ENCODE peak calls at places on chromosomes 11 and 22, in eight cellular contexts. K, B, P, O, E, U, Z and L are unnamed samples.

GRCh38 chr22:23678133-23678532 is 12.7 kb upstream of the RGL4 start:
- DNase-seq in E (no peak), K (no peak), P (no peak), Z (no peak), B (no peak), O (no peak), U (no peak), L (no peak)

GRCh38 chr11:112656772-112657428 is 304.3 kb upstream of the NCAM1 start:
- DNase-seq in K (no peak), E (peak; percentile 66), O (peak; percentile 88), U (no peak), B (no peak), P (peak; percentile 73), Z (peak; percentile 96), L (peak; percentile 42)

GRCh38 chr22:43211941-43212433 is 25.1 kb upstream of the TTLL12 start:
- DNase-seq in Z (no peak), K (no peak), B (no peak), O (no peak), E (no peak), P (peak; percentile 81), U (no peak), L (no peak)

GRCh38 chr11:122337241-122338176 is 221.5 kb upstream of the BLID start:
- DNase-seq in B (no peak), E (no peak), K (no peak), P (no peak), O (no peak), Z (no peak), U (peak; percentile 46), L (no peak)

GRCh38 chr11:3867209-3868071 is 12.0 kb downstream of the STIM1 start:
- DNase-seq in B (no peak), O (peak; percentile 30), U (peak; percentile 92), E (peak; percentile 38), K (peak; percentile 39), P (no peak), Z (peak; percentile 69), L (peak; percentile 89)

GRCh38 chr11:34640050-34640971 is 19.4 kb downstream of the EHF start:
- DNase-seq in Z (peak; percentile 80), U (no peak), B (no peak), P (no peak), K (peak; percentile 87), O (no peak), E (peak; percentile 51), L (no peak)

GRCh38 chr11:27902981-27903624 is 202.8 kb upstream of the BDNF start:
- DNase-seq in B (no peak), K (no peak), P (no peak), E (peak; percentile 66), O (peak; percentile 78), Z (peak; percentile 94), U (no peak), L (no peak)

GRCh38 chr11:113532697-113533424 is 57.7 kb upstream of the DRD2 start:
- DNase-seq in Z (peak; percentile 63), K (peak; percentile 91), B (peak; percentile 77), U (peak; percentile 89), O (peak; percentile 71), E (peak; percentile 89), P (peak; percentile 86), L (peak; percentile 72)

GRCh38 chr22:48369789-48370507 is 1457.7 kb downstream of the BRD1 start:
- DNase-seq in Z (no peak), U (no peak), E (no peak), P (peak; percentile 73), O (no peak), B (no peak), K (peak; percentile 81), L (no peak)

GRCh38 chr11:102832612-102833011 is 10.8 kb downstream of the MMP3 start:
- DNase-seq in B (no peak), U (no peak), K (no peak), E (no peak), O (no peak), P (no peak), Z (no peak), L (no peak)

GRCh38 chr11:102829671-102830070 is 13.7 kb downstream of the MMP3 start:
- DNase-seq in P (no peak), U (no peak), B (no peak), O (no peak), K (no peak), E (no peak), Z (peak; percentile 88), L (no peak)

GRCh38 chr11:102830328-102830727 is 13.1 kb downstream of the MMP3 start:
- DNase-seq in Z (peak; percentile 93), O (peak; percentile 30), E (peak; percentile 61), K (no peak), B (no peak), P (peak; percentile 45), U (no peak), L (no peak)

GRCh38 chr11:102831709-102832492 is 11.5 kb downstream of the MMP3 start:
- DNase-seq in P (peak; percentile 23), B (no peak), K (no peak), E (no peak), Z (no peak), U (no peak), O (peak; percentile 44), L (no peak)

DNA sequence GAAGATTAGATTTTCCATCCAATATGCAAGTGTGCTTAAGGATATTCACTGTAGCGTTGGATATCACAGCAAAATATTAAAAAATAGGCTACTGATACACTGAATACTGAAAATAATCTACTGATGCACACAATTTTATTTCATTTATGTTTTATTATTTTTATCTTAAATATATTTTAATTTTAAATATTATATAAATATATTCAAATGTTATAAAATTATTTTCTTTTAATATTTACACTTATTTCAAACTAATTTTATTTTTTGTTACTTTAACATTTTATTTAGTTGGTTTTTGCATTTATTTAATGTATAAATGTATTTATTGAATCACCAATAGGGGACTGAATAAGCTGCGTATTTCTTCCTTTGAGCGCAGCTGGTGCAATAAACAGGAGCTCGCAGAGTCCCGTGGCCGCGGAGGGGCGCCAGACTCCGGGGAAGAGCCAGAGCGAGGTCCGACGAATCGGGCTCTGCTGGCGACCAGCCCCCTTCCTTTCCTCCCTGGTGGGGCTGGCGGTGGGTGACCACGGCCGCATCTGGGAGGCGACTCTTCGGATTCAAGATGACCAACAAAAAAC is 12.2 kb downstream of the MMP3 start:
- DNase-seq in P (peak; percentile 57), K (peak; percentile 44), B (no peak), U (peak; percentile 20), O (peak; percentile 70), Z (no peak), E (peak; percentile 93), L (peak; percentile 23)
- TF ChIP-seq CTCF in P (peak; percentile 80), K (peak; percentile 44), B (no peak), U (peak; percentile 43), O (peak; percentile 72), Z (peak; percentile 42), E (peak; percentile 82), L (peak; percentile 37)

DNA sequence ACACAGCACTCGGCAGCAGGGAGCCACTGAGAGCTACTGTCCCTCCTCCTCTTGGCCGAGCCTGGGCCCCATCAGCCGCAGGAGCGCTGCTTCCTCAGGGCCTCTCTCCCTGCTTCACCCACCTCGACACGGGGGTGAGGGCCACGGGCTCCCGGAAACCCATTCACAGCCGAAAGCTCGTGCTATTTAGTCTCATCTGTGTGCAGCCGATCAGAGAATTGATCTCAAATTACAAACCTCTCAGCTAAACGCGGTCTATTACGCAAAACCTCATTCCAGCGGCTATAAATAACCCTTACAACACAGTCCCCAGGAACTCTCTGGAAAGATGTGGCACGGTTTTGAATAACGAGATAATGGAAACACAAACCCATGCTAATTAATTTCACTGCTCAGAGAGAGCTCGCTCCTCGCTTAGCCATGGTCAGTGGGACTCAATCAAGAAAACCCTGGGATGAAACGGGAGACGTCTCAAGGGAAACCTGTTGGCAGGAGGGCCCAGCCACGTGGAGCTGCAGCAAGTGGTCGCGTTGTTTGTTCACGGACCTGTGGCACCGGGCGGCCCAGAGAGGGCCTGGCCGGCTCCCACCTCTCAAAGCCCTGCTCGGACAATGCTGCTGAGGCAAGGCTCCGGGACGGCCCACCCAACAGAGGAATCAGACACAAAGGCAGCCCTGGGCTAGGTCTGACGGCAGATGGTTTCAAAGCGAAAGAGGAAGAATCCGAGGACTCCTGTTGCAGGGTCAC is 210.4 kb downstream of the CTTN start:
- DNase-seq in K (no peak), P (peak; percentile 92), U (no peak), O (peak; percentile 61), B (no peak), E (peak; percentile 41), Z (peak; percentile 23), L (no peak)
- H3K4me3 ChIP-seq in K (no peak overlapping the region), P (peak overlapping the region; percentile 25), U (no peak overlapping the region), O (no peak overlapping the region), B (no peak overlapping the region), E (no peak overlapping the region), Z (no peak overlapping the region), L (no peak overlapping the region)

GRCh38 chr22:30816413-30816812 is 121.7 kb downstream of the OSBP2 start:
- DNase-seq in P (no peak), B (no peak), E (no peak), K (no peak), U (no peak), O (no peak), Z (no peak), L (no peak)
- TF ChIP-seq CTCF in P (no peak), B (no peak), E (no peak), K (no peak), U (no peak), O (no peak), Z (peak; percentile 50), L (peak; percentile 5)

GRCh38 chr11:124919836-124920755 is 1.0 kb downstream of the HEPN1 start:
- DNase-seq in B (no peak), E (no peak), U (no peak), O (no peak), K (no peak), Z (no peak), P (no peak), L (no peak)
- H3K4me3 ChIP-seq in B (no peak overlapping the region), E (no peak overlapping the region), U (no peak overlapping the region), O (no peak overlapping the region), K (no peak overlapping the region), Z (no peak overlapping the region), P (peak overlapping the region; percentile 68), L (no peak overlapping the region)

GRCh38 chr11:96942855-96943254 is 553.0 kb downstream of the JRKL start:
- DNase-seq in U (no peak), P (no peak), Z (no peak), O (no peak), E (no peak), B (no peak), K (no peak), L (no peak)

GRCh38 chr11:96949464-96949863 is 559.7 kb downstream of the JRKL start:
- DNase-seq in U (no peak), Z (no peak), B (no peak), O (no peak), P (no peak), E (no peak), K (no peak), L (no peak)

GRCh38 chr11:96948066-96948465 is 558.3 kb downstream of the JRKL start:
- DNase-seq in P (no peak), O (no peak), E (no peak), K (no peak), B (no peak), Z (no peak), U (no peak), L (no peak)

DNA sequence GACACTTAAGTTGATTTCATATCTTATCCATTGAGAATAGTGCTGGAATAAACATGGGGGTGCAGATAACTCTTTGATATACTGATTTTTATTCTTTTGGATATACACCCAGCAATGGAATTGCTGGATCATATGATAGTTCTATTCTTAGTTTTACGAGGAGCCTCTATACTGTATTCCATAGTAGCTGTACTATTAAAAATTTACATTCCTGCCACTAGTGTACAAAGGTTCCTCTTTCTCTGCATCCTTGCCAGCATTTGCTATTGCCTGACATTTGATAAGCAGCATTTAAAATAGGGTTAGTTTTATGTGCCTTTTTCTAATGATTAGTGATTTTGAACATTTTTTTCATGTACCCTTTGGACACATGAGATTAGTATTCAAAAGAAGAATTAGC is 554.2 kb downstream of the JRKL start:
- DNase-seq in P (no peak), E (no peak), Z (no peak), B (no peak), O (no peak), U (no peak), K (no peak), L (no peak)
- TF ChIP-seq CTCF in P (no peak), E (no peak), Z (no peak), B (no peak), O (no peak), U (no peak), K (peak; percentile 12), L (no peak)